ENCODE peak calls at places on chromosomes 4 and X, in six cellular contexts. I is cardiac muscle cell, T is ovary, P is T follicular helper cell, O is WTC11, V is AG08395. Q is an unnamed sample.

GRCh38 chr4:7222521-7222920 is 30.2 kb downstream of the SORCS2 start:
- DNase-seq in T (no peak), V (no peak), P (no peak), I (no peak), O (no peak), Q (no peak)

GRCh38 chrX:22041931-22042530 is 9.9 kb downstream of the PHEX start:
- DNase-seq in T (no peak), V (no peak), P (no peak), O (no peak), I (no peak), Q (no peak)

GRCh38 chrX:20971250-20971649 is 403.0 kb upstream of the CNKSR2 start:
- DNase-seq in P (no peak), O (no peak), T (no peak), I (no peak), V (no peak), Q (no peak)

GRCh38 chr4:102757681-102758080 is 3.1 kb downstream of the MANBA start:
- DNase-seq in V (no peak), P (no peak), T (no peak), O (no peak), I (no peak), Q (no peak)

GRCh38 chrX:104750146-104750699 is 184.2 kb downstream of the IL1RAPL2 start:
- DNase-seq in P (no peak), V (no peak), T (no peak), O (no peak), I (peak), Q (no peak)

GRCh38 chrX:46961574-46962279 is 49.5 kb downstream of the JADE3 start:
- DNase-seq in O (no peak), V (no peak), T (no peak), P (no peak), I (no peak), Q (no peak)

GRCh38 chrX:80016182-80016581 is 1.6 kb downstream of the TBX22 start:
- DNase-seq in I (no peak), P (no peak), T (no peak), V (no peak), O (no peak), Q (no peak)

GRCh38 chr4:108116423-108117168 is 52.1 kb downstream of the LEF1 start:
- DNase-seq in T (no peak), O (no peak), I (no peak), P (no peak), V (no peak), Q (no peak)

GRCh38 chrX:18664947-18665346 is 7.0 kb downstream of the RS1 start:
- DNase-seq in V (no peak), O (peak), T (no peak), P (no peak), I (no peak), Q (no peak)